ENCODE peak calls at places on chromosomes 7 and 10, in five cellular contexts. R is esophagus squamous epithelium, X is body of pancreas, H is breast epithelium, P is Peyer's patch. Q is an unnamed sample. For H3K4me1 and H3K27me3, the result is how much of the 10 kb centered on the place peaks cover.

GRCh38 chr7:36958094-36958718 is 233.9 kb upstream of the AOAH start:
- DNase-seq in H (no peak), X (no peak), R (no peak), P (no peak), Q (no peak)

GRCh38 chr10:122154733-122155366 is 116.2 kb upstream of the BTBD16 start:
- DNase-seq in H (peak), X (no peak), R (no peak), P (no peak), Q (no peak)

GRCh38 chr10:107163904-107164861 is at the start of gene SORCS1:
- DNase-seq in H (no peak), R (no peak), P (peak), X (peak), Q (peak)

GRCh38 chr10:102408081-102408727 is 10.4 kb downstream of the PSD start:
- DNase-seq in R (no peak), P (no peak), H (no peak), X (no peak), Q (no peak)

GRCh38 chr7:103918928-103919868 is 70.3 kb downstream of the RELN start:
- DNase-seq in R (no peak), P (no peak), X (no peak), H (no peak), Q (no peak)

GRCh38 chr10:14534152-14534551 is 203.4 kb upstream of the FRMD4A start:
- DNase-seq in X (no peak), P (peak), R (no peak), H (no peak), Q (no peak)

GRCh38 chr7:101688183-101688831 is 59.2 kb upstream of the MYL10 start:
- DNase-seq in X (peak), P (peak), H (peak), R (no peak), Q (peak)

GRCh38 chr10:92527716-92528115 is 46.2 kb downstream of the IDE start:
- DNase-seq in H (no peak), R (no peak), X (no peak), P (no peak), Q (no peak)

GRCh38 chr7:78970440-78970916 is 483.0 kb downstream of the MAGI2 start:
- DNase-seq in P (no peak), R (no peak), X (no peak), H (no peak), Q (no peak)

GRCh38 chr10:49689882-49690510 is 10.5 kb downstream of the C10orf53 start:
- DNase-seq in H (no peak), X (no peak), P (no peak), R (no peak), Q (no peak)

GRCh38 chr7:112420236-112420945 is 29.9 kb upstream of the IFRD1 start:
- DNase-seq in P (no peak), R (no peak), X (no peak), H (peak), Q (no peak)

GRCh38 chr7:98394377-98394836 is 6.5 kb downstream of the BAIAP2L1 start:
- DNase-seq in P (no peak), R (no peak), H (no peak), X (no peak), Q (no peak)

GRCh38 chr7:23468721-23469149 is 1.6 kb downstream of the IGF2BP3 start:
- DNase-seq in X (no peak), H (no peak), R (no peak), P (no peak), Q (peak)

GRCh38 chr7:21579341-21580072 is 36.7 kb downstream of the DNAH11 start:
- DNase-seq in R (no peak), X (no peak), H (no peak), P (no peak), Q (no peak)

GRCh38 chr7:17109017-17109416 is 189.4 kb upstream of the AHR start:
- DNase-seq in P (no peak), R (no peak), H (no peak), X (no peak), Q (no peak)

GRCh38 chr10:125034671-125035070 is 92.7 kb downstream of the ZRANB1 start:
- DNase-seq in R (no peak), P (no peak), H (no peak), X (no peak), Q (no peak)

GRCh38 chr10:21265622-21266021 is 259.9 kb downstream of the SKIDA1 start:
- DNase-seq in P (no peak), H (no peak), R (no peak), X (no peak), Q (no peak)

GRCh38 chr7:127897704-127898454 is 133.4 kb downstream of the LRRC4 start:
- DNase-seq in H (no peak), P (no peak), X (no peak), R (no peak), Q (no peak)

GRCh38 chr7:6031567-6031966 is 391 bp downstream of the ANKRD61 start:
- DNase-seq in H (no peak), R (no peak), X (no peak), P (no peak), Q (no peak)

GRCh38 chr7:136193940-136194339 is 216.8 kb upstream of the MTPN start:
- DNase-seq in X (no peak), H (no peak), P (no peak), R (no peak), Q (no peak)

GRCh38 chr10:84088626-84089025 is 50.7 kb upstream of the GHITM start:
- DNase-seq in H (no peak), P (no peak), X (no peak), R (no peak), Q (no peak)

GRCh38 chr7:97513326-97513725 is 218.6 kb upstream of the TAC1 start:
- DNase-seq in H (no peak), X (no peak), P (no peak), R (no peak), Q (no peak)

GRCh38 chr7:136386876-136387275 is 409.7 kb upstream of the MTPN start:
- DNase-seq in P (no peak), X (no peak), R (no peak), H (no peak), Q (no peak)

GRCh38 chr10:24951201-24952145 is 933 bp downstream of the PRTFDC1 start:
- DNase-seq in H (peak), X (no peak), R (no peak), P (peak), Q (peak)

GRCh38 chr7:143499743-143500348 is 22.2 kb downstream of the TAS2R41 start:
- DNase-seq in P (no peak), X (no peak), H (no peak), R (no peak), Q (no peak)

GRCh38 chr10:59337254-59337653 is 25.1 kb downstream of the FAM13C start:
- DNase-seq in R (no peak), H (peak), X (peak), P (no peak), Q (no peak)

GRCh38 chr10:50972591-50972990 is 87.2 kb upstream of the A1CF start:
- DNase-seq in H (no peak), R (no peak), P (peak), X (peak), Q (no peak)

GRCh38 chr10:77582710-77583115 is 54.9 kb downstream of the KCNMA1 start:
- DNase-seq in R (no peak), H (no peak), P (no peak), X (peak), Q (peak)
- H3K4me1 ChIP-seq in R (under half), H (under half), P (under half), X (under half), Q (under half)

DNA sequence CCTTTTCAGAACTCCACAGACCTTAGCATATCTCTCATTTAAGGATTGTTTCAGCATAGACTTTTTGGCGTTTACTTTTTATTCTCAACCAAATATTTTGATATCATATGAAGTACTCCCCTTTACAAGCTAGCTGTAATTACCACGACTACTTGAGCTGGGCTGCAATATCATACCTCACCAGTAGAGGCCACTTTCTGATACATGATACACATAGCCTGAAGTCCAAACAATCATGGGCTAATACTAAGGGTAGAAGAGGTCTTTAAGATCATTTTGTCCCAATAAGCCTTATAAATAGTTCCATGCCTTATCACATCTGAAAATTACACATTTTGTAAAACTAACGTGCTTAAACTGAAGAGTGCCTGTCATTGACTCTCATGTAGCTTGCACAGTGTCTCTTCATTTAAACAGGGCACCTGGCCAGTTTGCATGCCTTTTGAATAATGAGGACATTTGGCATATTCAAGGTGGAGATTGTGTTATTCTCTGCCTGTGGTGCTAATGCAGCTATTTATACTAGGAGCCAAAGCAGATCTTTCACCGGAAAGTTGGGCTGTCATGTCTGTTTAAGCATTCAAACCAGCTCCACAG is 403.7 kb upstream of the ZMIZ1 start:
- DNase-seq in P (no peak), H (no peak), X (peak), R (no peak), Q (no peak)
- H3K27me3 ChIP-seq in P (under half), H (under half), X (under half), R (under half), Q (under half)

GRCh38 chr10:45452268-45452667 is 78.3 kb downstream of the ALOX5 start:
- DNase-seq in X (no peak), H (no peak), R (no peak), P (no peak), Q (no peak)
- TF ChIP-seq POLR2A in X (no peak), H (no peak), R (no peak), P (no peak), Q (no peak)

GRCh38 chr10:56035489-56035888 is 325.6 kb downstream of the ZWINT start:
- DNase-seq in X (no peak), H (no peak), R (no peak), P (no peak), Q (no peak)
- H3K4me1 ChIP-seq in X (under half), H (under half), R (under half), P (under half), Q (under half)

GRCh38 chr10:23693895-23694294 is 255.0 kb downstream of the OTUD1 start:
- DNase-seq in X (no peak), H (no peak), R (no peak), P (no peak), Q (no peak)
- H3K27me3 ChIP-seq in X (under half), H (under half), R (under half), P (under half), Q (under half)

Q was measured in upper lobe of left lung.